ENCODE peak calls at places on chromosomes 1 and 21, in eight cellular contexts. X is body of pancreas; O is HFF-Myc; R is pancreas; N is fibroblast of mammary gland; B is effector memory CD4-positive, alpha-beta T cell; J is HCT116; Q is AG10803. U is an unnamed sample.

GRCh38 chr1:43978551-43979260 is at the start of gene B4GALT2:
- DNase-seq in X (peak), O (no peak), R (peak), N (peak), B (no peak), J (no peak), Q (peak), U (no peak)

GRCh38 chr21:34795152-34796141 is 126.7 kb downstream of the CLIC6 start:
- DNase-seq in X (peak), O (no peak), R (no peak), N (peak), B (no peak), J (peak), Q (peak), U (no peak)

GRCh38 chr1:54016343-54017282 is 1.4 kb downstream of the LDLRAD1 start:
- DNase-seq in X (peak), O (peak), R (no peak), N (peak), B (no peak), J (peak), Q (peak), U (no peak)

GRCh38 chr1:218346391-218347204 is 1.5 kb downstream of the TGFB2 start:
- DNase-seq in X (no peak), O (no peak), R (peak), N (peak), B (no peak), J (no peak), Q (peak), U (no peak)

GRCh38 chr1:6756455-6756854 is 28.8 kb upstream of the CAMTA1 start:
- DNase-seq in X (no peak), O (no peak), R (no peak), N (no peak), B (no peak), J (no peak), Q (no peak), U (no peak)

GRCh38 chr1:160907976-160908375 is 23.0 kb upstream of the ITLN1 start:
- DNase-seq in X (peak), O (no peak), R (no peak), N (no peak), B (no peak), J (no peak), Q (no peak), U (no peak)

GRCh38 chr1:33336580-33336979 is 15.7 kb upstream of the A3GALT2 start:
- DNase-seq in X (no peak), O (no peak), R (no peak), N (no peak), B (no peak), J (no peak), Q (no peak), U (no peak)

GRCh38 chr1:248782311-248782887 is 26.8 kb upstream of the LYPD8 start:
- DNase-seq in X (no peak), O (no peak), R (no peak), N (no peak), B (no peak), J (no peak), Q (no peak), U (no peak)

GRCh38 chr1:23903754-23904153 is 9.4 kb downstream of the CNR2 start:
- DNase-seq in X (no peak), O (no peak), R (no peak), N (no peak), B (no peak), J (no peak), Q (no peak), U (no peak)

GRCh38 chr21:14383596-14384210 is 757 bp upstream of the HSPA13 start:
- DNase-seq in X (peak), O (peak), R (no peak), N (peak), B (no peak), J (no peak), Q (peak), U (no peak)

GRCh38 chr1:88681223-88681622 is 2.9 kb upstream of the PKN2 start:
- DNase-seq in X (no peak), O (no peak), R (no peak), N (no peak), B (no peak), J (no peak), Q (no peak), U (no peak)

GRCh38 chr1:241391926-241392710 is 35.1 kb upstream of the RGS7 start:
- DNase-seq in X (no peak), O (no peak), R (no peak), N (no peak), B (no peak), J (no peak), Q (no peak), U (no peak)

GRCh38 chr1:77954521-77954920 is 24.4 kb downstream of the FUBP1 start:
- DNase-seq in X (no peak), O (no peak), R (no peak), N (no peak), B (no peak), J (no peak), Q (no peak), U (no peak)

GRCh38 chr1:241823925-241824324 is 24.1 kb upstream of the EXO1 start:
- DNase-seq in X (no peak), O (no peak), R (no peak), N (no peak), B (no peak), J (peak), Q (no peak), U (no peak)

GRCh38 chr1:12436817-12437599 is 181.0 kb downstream of the DHRS3 start:
- DNase-seq in X (no peak), O (no peak), R (no peak), N (peak), B (no peak), J (no peak), Q (peak), U (no peak)

GRCh38 chr1:151862604-151863003 is 9.1 kb upstream of the THEM5 start:
- DNase-seq in X (no peak), O (no peak), R (no peak), N (no peak), B (no peak), J (no peak), Q (no peak), U (no peak)

GRCh38 chr1:235067396-235068154 is 61.1 kb downstream of the TOMM20 start:
- DNase-seq in X (peak), O (peak), R (peak), N (peak), B (no peak), J (peak), Q (peak), U (no peak)

GRCh38 chr1:41741244-41741643 is 177.5 kb downstream of the HIVEP3 start:
- DNase-seq in X (no peak), O (no peak), R (no peak), N (no peak), B (no peak), J (no peak), Q (no peak), U (no peak)

GRCh38 chr21:8993284-8993942 is 1528.0 kb upstream of the TPTE start:
- DNase-seq in X (no peak), O (no peak), R (no peak), N (no peak), B (no peak), J (no peak), Q (no peak), U (no peak)

DNA sequence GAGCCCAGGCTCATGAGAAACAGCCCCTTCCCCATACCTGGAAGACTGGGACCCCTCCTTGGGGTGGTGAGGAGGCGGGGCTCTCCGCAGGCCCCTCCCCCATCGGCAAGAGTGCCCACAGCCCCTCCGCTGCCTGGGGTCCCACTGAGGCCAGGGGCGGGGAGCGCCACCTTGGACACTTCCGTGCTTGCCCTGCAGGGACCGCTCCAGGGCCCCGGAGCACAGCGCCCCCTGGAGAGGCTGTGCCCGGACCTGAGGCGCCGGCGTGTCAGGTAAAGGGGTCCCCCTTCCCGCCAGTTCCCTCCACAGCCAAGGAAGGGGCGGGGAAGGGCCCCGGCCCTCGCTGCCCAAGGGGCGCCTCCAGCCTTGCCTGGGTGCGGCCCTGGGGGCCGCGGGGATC is 21.5 kb downstream of the INAVA start:
- DNase-seq in X (no peak), O (no peak), R (no peak), N (no peak), B (no peak), J (no peak), Q (no peak), U (no peak)
- H3K4me3 ChIP-seq in X (no peak), O (no peak), R (no peak), N (no peak), B (no peak), J (no peak), Q (no peak), U (no peak)

DNA sequence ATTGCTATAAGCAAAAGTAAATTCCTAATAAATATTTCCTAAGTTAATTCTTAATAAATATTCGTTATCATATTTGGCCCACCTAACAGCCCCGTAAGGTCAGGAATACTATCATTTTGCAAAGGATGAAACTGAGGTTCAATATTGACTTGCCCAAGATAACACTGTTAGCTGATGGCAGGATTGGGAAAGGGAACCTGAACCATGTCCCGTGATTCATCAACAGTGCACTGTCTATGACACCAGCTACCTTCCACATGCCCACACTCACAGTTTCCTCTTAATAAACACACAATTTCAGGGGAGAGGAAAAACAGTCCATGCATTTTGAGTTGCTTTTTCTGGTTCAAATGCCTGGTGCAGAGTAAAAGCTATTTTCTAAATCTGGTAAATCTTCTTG is 354.5 kb downstream of the PDE4B start:
- DNase-seq in X (no peak), O (no peak), R (no peak), N (no peak), B (no peak), J (no peak), Q (no peak), U (no peak)
- H3K4me3 ChIP-seq in X (no peak), O (no peak), R (no peak), N (no peak), B (no peak), J (no peak), Q (no peak), U (no peak)

GRCh38 chr1:95002657-95003432 is 69.9 kb downstream of the ALG14 start:
- DNase-seq in X (no peak), O (no peak), R (no peak), N (peak), B (no peak), J (no peak), Q (peak), U (peak)

GRCh38 chr1:94999456-95000131 is 72.7 kb upstream of the CNN3 start:
- DNase-seq in X (no peak), O (no peak), R (no peak), N (no peak), B (no peak), J (no peak), Q (no peak), U (no peak)

GRCh38 chr1:95004013-95004412 is 68.7 kb downstream of the ALG14 start:
- DNase-seq in X (no peak), O (no peak), R (no peak), N (no peak), B (no peak), J (no peak), Q (no peak), U (no peak)

GRCh38 chr1:95003433-95003738 is 69.4 kb downstream of the ALG14 start:
- DNase-seq in X (no peak), O (no peak), R (no peak), N (peak), B (no peak), J (no peak), Q (no peak), U (no peak)

GRCh38 chr1:95002167-95002566 is 70.6 kb downstream of the ALG14 start:
- DNase-seq in X (no peak), O (no peak), R (no peak), N (no peak), B (no peak), J (no peak), Q (no peak), U (no peak)
- H3K4me3 ChIP-seq in X (no peak), O (no peak), R (no peak), N (no peak), B (no peak), J (no peak), Q (no peak), U (peak)

DNA sequence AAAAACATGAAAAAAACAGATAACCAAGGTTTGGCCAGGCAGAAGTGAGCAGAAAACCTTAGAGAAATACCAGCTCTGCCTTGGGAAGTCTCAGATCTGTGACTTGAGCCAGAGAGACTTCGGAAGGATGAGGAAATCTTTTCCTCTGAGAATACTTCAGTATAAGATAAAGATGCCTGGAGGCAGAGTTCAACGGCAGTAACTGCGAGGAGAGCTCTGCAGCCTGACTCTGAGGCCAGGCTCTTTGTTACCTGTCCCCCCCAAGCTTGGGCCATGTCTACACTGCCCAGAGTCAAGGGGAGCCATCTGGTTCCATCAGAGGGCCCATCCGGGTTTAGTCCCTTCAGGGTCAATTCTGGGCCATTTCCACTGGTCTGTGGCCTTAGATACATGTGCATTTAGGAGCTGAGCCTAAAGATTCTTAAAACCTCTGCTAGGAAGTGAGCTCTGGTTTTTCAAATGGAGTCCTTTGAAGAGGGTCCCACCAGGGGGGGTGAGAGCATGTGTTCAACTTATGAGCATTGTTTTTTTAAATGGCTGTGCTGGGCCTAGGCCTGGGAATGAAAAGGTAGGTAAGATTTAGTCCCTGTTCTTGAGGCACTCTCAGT is 8.7 kb downstream of the KIRREL1 start:
- DNase-seq in X (no peak), O (no peak), R (no peak), N (peak), B (no peak), J (no peak), Q (peak), U (no peak)
- H3K4me3 ChIP-seq in X (no peak), O (peak), R (no peak), N (no peak), B (no peak), J (no peak), Q (peak), U (peak)

DNA sequence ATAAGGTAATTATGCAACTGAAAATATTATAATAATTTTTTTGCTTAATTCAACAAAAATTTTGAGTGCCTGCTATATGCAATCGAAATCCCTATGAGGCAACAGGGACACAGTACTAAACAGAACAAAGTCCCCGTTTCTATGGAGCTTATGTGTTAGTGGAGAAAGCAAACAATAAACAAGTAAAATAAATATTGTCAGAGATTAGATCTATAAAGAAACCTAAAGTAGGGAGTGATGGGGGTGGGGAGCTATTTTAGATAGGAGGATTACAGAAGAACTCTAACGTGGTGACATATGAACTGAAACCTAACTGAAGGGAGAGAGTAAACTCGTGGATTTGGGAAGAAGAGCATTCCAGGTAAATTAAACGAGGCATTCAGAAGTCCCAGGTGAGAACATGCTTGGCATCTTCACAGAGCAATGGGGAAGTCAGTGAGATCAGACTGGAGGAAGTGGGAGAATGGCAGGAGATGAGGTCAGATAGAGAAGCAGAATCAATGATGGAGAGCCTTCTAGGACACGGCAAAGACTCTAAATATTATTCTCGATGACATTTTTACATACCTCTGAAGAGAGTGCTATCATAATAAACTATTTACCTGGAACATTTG is 154.5 kb downstream of the DENND1B start:
- DNase-seq in X (no peak), O (no peak), R (no peak), N (no peak), B (no peak), J (no peak), Q (no peak), U (no peak)
- H3K4me3 ChIP-seq in X (no peak), O (no peak), R (no peak), N (no peak), B (no peak), J (no peak), Q (no peak), U (no peak)

GRCh38 chr1:181127898-181128453 is 39.5 kb downstream of the IER5 start:
- DNase-seq in X (no peak), O (no peak), R (no peak), N (peak), B (no peak), J (no peak), Q (no peak), U (no peak)
- H3K4me3 ChIP-seq in X (no peak), O (no peak), R (no peak), N (no peak), B (no peak), J (no peak), Q (no peak), U (no peak)

DNA sequence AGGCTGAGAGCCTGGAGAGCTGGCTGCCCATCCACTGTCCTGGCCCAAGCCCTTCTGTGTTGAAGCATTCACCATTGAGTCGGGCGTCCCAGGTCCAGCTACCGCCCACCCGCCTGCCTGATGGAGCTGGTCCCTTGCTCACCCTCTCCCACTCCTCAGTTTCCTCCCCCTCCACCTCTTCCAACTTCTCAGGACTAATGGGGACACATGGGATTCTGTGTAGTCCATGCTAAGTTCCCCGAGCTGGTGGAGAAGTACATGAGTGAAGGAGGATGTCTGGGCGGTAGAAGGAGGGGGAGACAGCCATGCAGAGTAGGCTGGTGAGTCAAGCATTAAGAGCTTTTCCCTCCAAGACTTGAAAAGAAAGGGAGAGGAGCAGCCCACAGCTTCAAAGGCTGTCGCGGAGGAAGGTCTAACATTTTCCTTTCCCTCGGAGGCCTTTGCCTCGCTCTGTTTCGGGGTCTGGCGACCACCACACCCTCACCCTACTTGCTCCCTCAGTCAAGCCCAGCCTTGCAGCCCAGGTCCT is 561 bp downstream of the SLC26A9 start:
- DNase-seq in X (no peak), O (no peak), R (no peak), N (peak), B (no peak), J (no peak), Q (no peak), U (no peak)
- H3K4me3 ChIP-seq in X (no peak), O (no peak), R (no peak), N (no peak), B (no peak), J (no peak), Q (no peak), U (no peak)

GRCh38 chr1:183719289-183719688 is 66.2 kb upstream of the APOBEC4 start:
- DNase-seq in X (no peak), O (no peak), R (no peak), N (no peak), B (no peak), J (no peak), Q (no peak), U (no peak)
- H3K4me3 ChIP-seq in X (no peak), O (no peak), R (no peak), N (no peak), B (no peak), J (no peak), Q (no peak), U (no peak)